ENCODE peak calls at places on chromosome 5, in ten cellular contexts. J is Peyer's patch, I is OCI-LY7, X is SK-N-SH, D is foreskin fibroblast, Q is endothelial cell, S is fibroblast of pulmonary artery, V is heart right ventricle, Y is GM23338, M is upper lobe of left lung. U is an unnamed sample.

GRCh38 chr5:37222181-37222580 is 27.0 kb downstream of the CPLANE1 start:
- DNase-seq in J (no peak), I (no peak), X (no peak), D (no peak), Q (no peak), S (no peak), V (no peak), Y (no peak), M (no peak), U (no peak)

GRCh38 chr5:150500328-150500841 is 7.5 kb upstream of the NDST1 start:
- DNase-seq in J (no peak), I (no peak), X (no peak), D (no peak), Q (no peak), S (no peak), V (peak), Y (no peak), M (no peak), U (no peak)

GRCh38 chr5:27702339-27702820 is 664.0 kb upstream of the CDH9 start:
- DNase-seq in J (no peak), I (no peak), X (no peak), D (no peak), Q (no peak), S (peak), V (no peak), Y (peak), M (no peak), U (no peak)

GRCh38 chr5:143279698-143280097 is 123.8 kb downstream of the NR3C1 start:
- DNase-seq in J (no peak), I (no peak), X (no peak), D (no peak), Q (no peak), S (no peak), V (no peak), Y (peak), M (no peak), U (no peak)

GRCh38 chr5:25975881-25976280 is 1062.5 kb downstream of the CDH9 start:
- DNase-seq in J (no peak), I (no peak), X (no peak), D (no peak), Q (no peak), S (no peak), V (no peak), Y (no peak), M (no peak), U (no peak)

GRCh38 chr5:159211712-159212111 is 2.4 kb upstream of the RNF145 start:
- DNase-seq in J (no peak), I (no peak), X (peak), D (no peak), Q (no peak), S (no peak), V (no peak), Y (no peak), M (no peak), U (no peak)

GRCh38 chr5:77937015-77937908 is 161.1 kb upstream of the TBCA start:
- DNase-seq in J (no peak), I (no peak), X (no peak), D (no peak), Q (no peak), S (no peak), V (no peak), Y (no peak), M (no peak), U (no peak)

GRCh38 chr5:84487963-84488362 is 103.3 kb upstream of the EDIL3 start:
- DNase-seq in J (no peak), I (no peak), X (no peak), D (peak), Q (no peak), S (peak), V (no peak), Y (no peak), M (no peak), U (no peak)

GRCh38 chr5:107306597-107306996 is 364.1 kb downstream of the EFNA5 start:
- DNase-seq in J (no peak), I (peak), X (no peak), D (no peak), Q (no peak), S (no peak), V (no peak), Y (no peak), M (no peak), U (no peak)

GRCh38 chr5:10719965-10720364 is 41.1 kb downstream of the DAP start:
- DNase-seq in J (peak), I (no peak), X (no peak), D (peak), Q (no peak), S (peak), V (no peak), Y (no peak), M (no peak), U (no peak)

GRCh38 chr5:119315516-119315949 is 40.3 kb upstream of the TNFAIP8 start:
- DNase-seq in J (peak), I (peak), X (peak), D (no peak), Q (no peak), S (peak), V (no peak), Y (no peak), M (no peak), U (no peak)

GRCh38 chr5:65727491-65728156 is 5.6 kb downstream of the NLN start:
- DNase-seq in J (no peak), I (no peak), X (no peak), D (no peak), Q (no peak), S (no peak), V (no peak), Y (no peak), M (no peak), U (no peak)

GRCh38 chr5:25128606-25129005 is 483.8 kb upstream of the CDH10 start:
- DNase-seq in J (no peak), I (no peak), X (no peak), D (no peak), Q (no peak), S (no peak), V (no peak), Y (peak), M (no peak), U (no peak)

GRCh38 chr5:96844476-96844990 is 31.8 kb upstream of the ERAP2 start:
- DNase-seq in J (no peak), I (no peak), X (peak), D (peak), Q (no peak), S (no peak), V (no peak), Y (no peak), M (no peak), U (no peak)

DNA sequence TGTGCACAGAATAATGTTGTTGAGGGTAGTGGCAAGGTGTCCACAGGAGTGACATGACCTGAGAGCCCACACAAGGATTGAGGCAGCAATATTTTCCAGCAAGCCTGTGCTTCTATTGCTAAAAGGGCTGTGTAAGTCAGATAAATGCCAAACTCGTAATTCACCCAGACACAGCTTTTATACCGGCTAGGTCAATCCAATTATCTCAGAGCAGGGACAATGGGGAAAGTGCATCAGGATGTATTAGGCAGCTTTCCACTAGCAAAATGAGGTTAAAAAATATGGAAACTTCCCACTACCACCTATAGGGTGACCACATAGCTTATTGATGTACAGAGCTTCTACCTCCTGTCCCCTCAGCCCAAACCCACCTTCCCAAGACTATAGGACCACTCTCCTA is 34.8 kb upstream of the RAB3C start:
- DNase-seq in J (no peak), I (no peak), X (peak), D (no peak), Q (no peak), S (no peak), V (no peak), Y (no peak), M (no peak), U (no peak)
- TF ChIP-seq CTCF in J (no peak), I (no peak), X (no peak), D (no peak), Q (no peak), S (no peak), V (no peak), Y (no peak), M (no peak), U (peak)

GRCh38 chr5:161925960-161926359 is 78.0 kb downstream of the GABRA1 start:
- DNase-seq in J (no peak), I (peak), X (no peak), D (no peak), Q (no peak), S (no peak), V (no peak), Y (peak), M (no peak), U (no peak)
- TF ChIP-seq CTCF in J (no peak), I (peak), X (peak), D (no peak), Q (no peak), S (no peak), V (no peak), Y (peak), M (no peak), U (no peak)

GRCh38 chr5:177448244-177448950 is 1.8 kb downstream of the PRR7 start:
- DNase-seq in J (no peak), I (peak), X (no peak), D (no peak), Q (no peak), S (no peak), V (no peak), Y (no peak), M (no peak), U (no peak)

GRCh38 chr5:177447066-177447610 is 524 bp downstream of the PRR7 start:
- DNase-seq in J (peak), I (peak), X (peak), D (peak), Q (peak), S (peak), V (no peak), Y (peak), M (no peak), U (no peak)

GRCh38 chr5:177445052-177446016 is 1.3 kb upstream of the PRR7 start:
- DNase-seq in J (no peak), I (peak), X (no peak), D (no peak), Q (no peak), S (no peak), V (no peak), Y (no peak), M (no peak), U (no peak)

GRCh38 chr5:177447611-177448243 is 1.1 kb downstream of the PRR7 start:
- DNase-seq in J (peak), I (peak), X (peak), D (peak), Q (peak), S (peak), V (peak), Y (peak), M (peak), U (no peak)

GRCh38 chr5:177446184-177447065 is at the start of gene PRR7:
- DNase-seq in J (peak), I (peak), X (peak), D (peak), Q (peak), S (peak), V (peak), Y (peak), M (peak), U (no peak)
- TF ChIP-seq CTCF in J (peak), I (no peak), X (no peak), D (no peak), Q (no peak), S (no peak), V (peak), Y (no peak), M (peak), U (peak)

DNA sequence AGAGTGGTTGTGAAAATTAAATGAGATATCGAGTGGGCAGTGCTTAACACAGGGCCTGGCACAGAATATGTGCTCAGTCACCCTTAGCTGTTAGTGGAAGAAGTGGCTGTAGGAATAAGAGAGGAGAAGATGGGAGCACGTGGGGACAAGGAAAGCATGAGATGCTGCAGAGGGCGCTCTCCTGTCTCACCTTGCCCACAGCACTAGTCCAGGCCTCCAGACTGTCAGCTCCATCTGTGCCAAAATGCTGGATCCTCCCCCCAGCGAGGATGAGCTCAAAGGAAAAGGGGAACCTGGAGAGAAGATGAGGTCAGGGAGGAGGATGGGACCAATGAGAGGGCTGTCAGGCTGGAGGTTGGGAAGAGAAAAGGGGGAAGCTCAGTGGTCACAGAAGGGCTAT is 12.5 kb downstream of the ARAP3 start:
- DNase-seq in J (no peak), I (no peak), X (no peak), D (no peak), Q (no peak), S (no peak), V (no peak), Y (peak), M (no peak), U (no peak)
- TF ChIP-seq CTCF in J (no peak), I (peak), X (no peak), D (no peak), Q (no peak), S (no peak), V (no peak), Y (peak), M (no peak), U (no peak)

GRCh38 chr5:41728281-41728680 is 141.9 kb downstream of the OXCT1 start:
- DNase-seq in J (no peak), I (no peak), X (no peak), D (no peak), Q (no peak), S (no peak), V (no peak), Y (no peak), M (no peak), U (no peak)

GRCh38 chr5:41721521-41721920 is 148.7 kb downstream of the OXCT1 start:
- DNase-seq in J (no peak), I (no peak), X (peak), D (peak), Q (no peak), S (peak), V (no peak), Y (no peak), M (no peak), U (no peak)

DNA sequence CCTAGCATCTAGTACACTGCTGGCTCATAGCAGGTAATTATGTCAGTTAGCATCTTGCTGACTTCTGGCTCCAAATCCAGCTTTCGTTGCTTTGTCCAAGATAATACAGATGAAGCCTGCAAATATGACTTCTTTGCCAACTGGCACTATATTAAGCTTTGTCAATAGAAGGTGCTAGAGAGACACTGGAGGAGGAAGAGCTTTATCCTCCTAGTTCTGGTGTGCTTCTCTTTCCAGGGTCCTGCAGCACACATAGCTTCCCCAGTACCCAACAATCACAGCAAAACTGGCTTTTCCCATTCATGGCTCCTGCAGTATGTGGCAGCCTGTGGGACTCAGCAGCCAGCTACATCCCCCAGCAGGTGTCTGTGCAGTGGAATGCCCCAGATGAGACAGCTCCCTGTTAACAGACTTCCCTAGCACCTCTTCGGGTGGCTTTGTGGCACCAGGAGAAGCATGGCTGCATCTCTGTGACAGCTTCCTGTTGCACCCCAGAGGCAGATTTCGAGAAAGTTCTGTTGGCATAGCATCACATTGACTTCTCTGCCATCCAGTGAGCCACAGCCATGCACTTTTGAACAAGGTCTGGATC is 147.8 kb downstream of the OXCT1 start:
- DNase-seq in J (no peak), I (no peak), X (no peak), D (peak), Q (no peak), S (peak), V (no peak), Y (peak), M (no peak), U (no peak)
- TF ChIP-seq CTCF in J (no peak), I (no peak), X (peak), D (no peak), Q (no peak), S (peak), V (no peak), Y (no peak), M (no peak), U (no peak)

GRCh38 chr5:6194906-6195612 is 183.3 kb downstream of the MED10 start:
- DNase-seq in J (no peak), I (peak), X (no peak), D (no peak), Q (no peak), S (no peak), V (no peak), Y (no peak), M (no peak), U (no peak)

GRCh38 chr5:6193315-6193714 is 185.0 kb downstream of the MED10 start:
- DNase-seq in J (no peak), I (no peak), X (no peak), D (no peak), Q (no peak), S (no peak), V (no peak), Y (peak), M (no peak), U (no peak)

GRCh38 chr5:6194261-6194875 is 184.0 kb downstream of the MED10 start:
- DNase-seq in J (no peak), I (peak), X (no peak), D (no peak), Q (no peak), S (no peak), V (no peak), Y (no peak), M (no peak), U (no peak)

GRCh38 chr5:6197427-6197826 is 180.9 kb downstream of the MED10 start:
- DNase-seq in J (no peak), I (peak), X (no peak), D (no peak), Q (no peak), S (no peak), V (no peak), Y (no peak), M (no peak), U (no peak)

DNA sequence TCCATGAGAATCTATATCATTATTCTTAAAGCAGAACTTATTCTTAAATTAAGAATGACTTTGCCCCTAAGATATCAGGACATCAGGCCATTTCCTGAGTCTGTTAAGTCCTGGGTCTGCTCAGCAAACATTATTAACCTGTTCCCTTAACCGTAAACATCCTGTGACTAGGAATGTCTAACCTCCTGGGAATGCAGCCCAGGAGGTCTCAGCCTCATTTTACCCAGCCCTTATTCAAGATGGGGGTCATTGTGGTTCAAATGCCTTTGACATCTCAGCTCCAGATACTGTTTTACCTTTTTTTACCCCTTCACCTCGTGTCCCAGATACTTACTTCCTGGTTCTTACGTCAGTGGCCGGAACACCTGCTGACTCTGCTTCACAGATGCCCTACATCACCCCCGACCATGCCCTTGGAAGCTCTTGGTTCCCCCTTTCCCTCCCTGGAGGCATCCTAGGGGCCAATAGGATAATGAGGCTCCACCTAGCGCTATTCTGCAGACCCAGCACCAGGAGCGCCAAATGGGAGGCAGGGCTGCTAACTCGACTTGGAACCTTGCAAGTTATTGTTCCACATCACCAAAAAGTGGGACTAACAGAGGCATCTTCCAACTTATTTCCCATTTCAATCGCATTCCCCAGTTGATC is 182.5 kb downstream of the MED10 start:
- DNase-seq in J (no peak), I (no peak), X (no peak), D (no peak), Q (no peak), S (no peak), V (no peak), Y (peak), M (no peak), U (no peak)
- TF ChIP-seq CTCF in J (no peak), I (no peak), X (no peak), D (no peak), Q (no peak), S (no peak), V (no peak), Y (no peak), M (no peak), U (no peak)